ENCODE peak calls at places on chromosomes 4 and X, in five cellular contexts. G is ovary, R is neural progenitor cell, K is cardiac fibroblast, L is astrocyte of the spinal cord. V is an unnamed sample.

GRCh38 chr4:152778656-152779512 is 646 bp downstream of the TIGD4 start:
- DNase-seq in G (peak), R (peak), K (peak), L (peak), V (peak)

GRCh38 chr4:154039435-154040061 is 250.7 kb upstream of the SFRP2 start:
- DNase-seq in G (no peak), R (no peak), K (no peak), L (no peak), V (peak)

GRCh38 chr4:82782626-82783025 is 16.0 kb downstream of the SCD5 start:
- DNase-seq in G (no peak), R (no peak), K (no peak), L (no peak), V (peak)

GRCh38 chrX:15150578-15150977 is 119.3 kb downstream of the ASB9 start:
- DNase-seq in G (no peak), R (no peak), K (no peak), L (no peak), V (no peak)

GRCh38 chr4:11426716-11427115 is 2.0 kb downstream of the HS3ST1 start:
- DNase-seq in G (no peak), R (peak), K (no peak), L (peak), V (no peak)

GRCh38 chr4:15725608-15726007 is 22.7 kb downstream of the BST1 start:
- DNase-seq in G (no peak), R (no peak), K (no peak), L (no peak), V (no peak)

GRCh38 chrX:154398668-154399526 is 720 bp downstream of the RPL10 start:
- DNase-seq in G (peak), R (peak), K (peak), L (peak), V (peak)

GRCh38 chrX:19487520-19488200 is 27.6 kb downstream of the MAP3K15 start:
- DNase-seq in G (no peak), R (no peak), K (no peak), L (no peak), V (no peak)

GRCh38 chr4:77418333-77418732 is 187.3 kb upstream of the CXCL13 start:
- DNase-seq in G (no peak), R (no peak), K (no peak), L (no peak), V (peak)

GRCh38 chr4:112075129-112075753 is 70.0 kb upstream of the FAM241A start:
- DNase-seq in G (no peak), R (peak), K (peak), L (peak), V (peak)

GRCh38 chr4:55673424-55673823 is 37.3 kb upstream of the NMU start:
- DNase-seq in G (no peak), R (no peak), K (no peak), L (no peak), V (peak)

GRCh38 chr4:306551-306961 is 1.3 kb upstream of the ZNF732 start:
- DNase-seq in G (no peak), R (no peak), K (no peak), L (no peak), V (no peak)

GRCh38 chr4:184472540-184473264 is 1.6 kb downstream of the IRF2 start:
- DNase-seq in G (peak), R (peak), K (peak), L (peak), V (peak)
- TF ChIP-seq CTCF in G (no peak), R (peak), K (no peak), L (no peak), V (no peak)

GRCh38 chrX:114626323-114626722 is 42.4 kb downstream of the HTR2C start:
- DNase-seq in G (no peak), R (peak), K (peak), L (peak), V (peak)
- TF ChIP-seq CTCF in G (no peak), R (peak), K (peak), L (peak), V (peak)

GRCh38 chr4:171846232-171846631 is 33.0 kb downstream of the GALNTL6 start:
- DNase-seq in G (no peak), R (peak), K (peak), L (peak), V (peak)
- TF ChIP-seq CTCF in G (no peak), R (peak), K (no peak), L (peak), V (peak)

DNA sequence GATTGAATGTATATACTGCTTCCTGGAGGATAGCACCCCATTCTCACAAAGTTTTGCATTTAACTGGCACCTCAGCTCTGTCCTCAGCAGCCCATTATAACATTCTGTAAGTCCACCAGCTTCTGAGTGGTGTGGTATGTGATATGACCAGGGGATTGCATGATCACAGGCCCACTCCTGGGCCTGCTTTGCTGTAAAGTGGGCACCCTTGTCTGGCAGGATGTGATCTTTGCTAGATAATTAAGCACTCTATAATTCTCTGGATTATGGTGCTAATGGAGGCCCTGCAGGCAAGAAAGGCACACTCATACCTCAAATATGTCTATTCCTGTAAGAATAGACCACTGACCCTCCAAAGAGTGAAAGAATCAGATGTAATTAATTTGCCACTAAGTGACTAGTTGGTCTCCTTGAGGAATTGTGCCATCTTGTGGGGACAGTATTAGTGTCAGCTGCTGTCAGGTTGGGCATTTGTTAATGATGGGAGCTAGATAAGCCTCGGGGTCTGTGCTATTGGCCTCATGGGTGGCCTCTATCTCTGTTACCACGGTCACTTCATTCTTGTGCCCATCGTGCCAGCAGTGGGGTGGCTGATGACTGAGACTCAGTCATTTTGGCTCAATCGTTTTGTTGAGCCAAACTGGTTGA is 2.2 kb upstream of the CFI start:
- DNase-seq in G (no peak), R (peak), K (peak), L (peak), V (peak)
- TF ChIP-seq CTCF in G (no peak), R (peak), K (peak), L (peak), V (peak)

DNA sequence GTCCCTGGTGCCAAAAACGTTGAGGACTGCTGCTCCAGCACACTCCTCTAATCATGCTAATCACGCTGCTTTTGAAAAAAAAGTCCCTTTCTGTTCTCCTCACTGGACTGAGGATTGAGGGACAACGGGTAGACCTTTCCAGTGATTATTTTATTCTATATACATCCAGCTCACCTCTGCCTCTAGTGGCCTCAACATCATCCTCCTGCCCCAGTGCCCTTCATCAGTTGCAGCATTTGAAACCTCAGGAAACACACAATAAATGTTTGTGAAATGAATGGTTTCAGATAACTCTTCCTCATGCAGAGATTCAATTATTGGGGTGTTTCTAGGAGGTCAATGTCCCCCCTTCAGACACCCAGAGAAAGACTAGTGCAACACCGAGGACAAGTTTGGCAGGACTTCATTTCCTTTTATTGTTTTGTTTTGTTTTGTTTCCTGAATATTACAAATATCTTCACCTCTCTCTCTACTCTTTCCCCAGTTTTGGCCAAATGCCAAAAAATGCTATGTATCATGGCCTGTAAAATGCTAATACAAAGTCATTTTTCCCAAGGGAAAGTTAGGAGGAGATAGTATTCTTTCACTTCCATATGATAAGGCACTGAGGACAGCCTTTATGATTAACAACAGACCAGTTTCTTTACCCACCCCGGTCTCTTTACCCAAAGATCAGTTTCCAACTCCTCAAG is 460.1 kb upstream of the SLIT2 start:
- DNase-seq in G (no peak), R (no peak), K (peak), L (peak), V (peak)
- TF ChIP-seq CTCF in G (no peak), R (no peak), K (peak), L (peak), V (no peak)

DNA sequence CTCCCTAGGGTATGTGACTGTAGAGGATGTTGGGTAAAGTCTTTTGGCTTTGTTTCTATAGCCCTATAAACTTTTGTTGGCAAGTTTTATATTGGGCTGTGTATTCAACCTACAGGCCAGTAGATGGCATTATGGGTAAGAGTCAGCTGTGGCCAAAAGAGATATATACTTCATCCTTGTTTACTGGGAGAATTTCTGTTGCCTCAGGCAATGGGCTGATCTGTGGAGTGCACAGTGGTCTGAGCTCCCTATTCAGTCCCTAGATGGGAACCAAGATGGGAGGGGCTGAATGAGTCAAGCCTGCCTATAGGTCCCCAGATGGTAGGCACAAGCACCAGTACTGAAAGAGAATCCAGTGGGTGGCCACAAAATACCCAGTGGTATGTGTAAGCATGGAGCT is 580.6 kb downstream of the EPHA5 start:
- DNase-seq in G (no peak), R (peak), K (peak), L (peak), V (peak)
- TF ChIP-seq CTCF in G (no peak), R (peak), K (peak), L (peak), V (peak)

GRCh38 chr4:73257995-73258667 is 467 bp downstream of the ANKRD17 start:
- DNase-seq in G (peak), R (no peak), K (peak), L (peak), V (peak)
- TF ChIP-seq CTCF in G (no peak), R (peak), K (peak), L (peak), V (peak)

GRCh38 chrX:136347706-136348105 is 46.9 kb downstream of the ADGRG4 start:
- DNase-seq in G (no peak), R (no peak), K (no peak), L (no peak), V (no peak)

GRCh38 chrX:136344321-136344720 is 43.6 kb downstream of the ADGRG4 start:
- DNase-seq in G (no peak), R (no peak), K (no peak), L (no peak), V (peak)

GRCh38 chrX:136346506-136346905 is 45.7 kb downstream of the ADGRG4 start:
- DNase-seq in G (no peak), R (no peak), K (no peak), L (no peak), V (no peak)
- TF ChIP-seq CTCF in G (no peak), R (no peak), K (no peak), L (no peak), V (no peak)

GRCh38 chr4:108030332-108030731 is 40.6 kb downstream of the HADH start:
- DNase-seq in G (no peak), R (peak), K (peak), L (peak), V (peak)
- TF ChIP-seq CTCF in G (no peak), R (peak), K (peak), L (peak), V (peak)

V was measured in MCF 10A.